ENCODE peak calls at places on chromosomes 4 and X, in six cellular contexts. O is left ventricle myocardium inferior, D is transverse colon, W is heart left ventricle, X is osteoblast, V is nephron progenitor cell. L is an unnamed sample.

GRCh38 chr4:125085-125820 is 952 bp downstream of the ZNF718 start:
- DNase-seq in W (peak; percentile 42), D (peak; percentile 53), X (peak; percentile 65), O (peak; percentile 40), V (peak; percentile 29), L (peak; percentile 58)

GRCh38 chr4:6199344-6199921 is 916 bp downstream of the JAKMIP1 start:
- DNase-seq in X (no peak), W (no peak), V (no peak), O (no peak), D (no peak), L (no peak)

GRCh38 chr4:25367004-25367621 is 9.9 kb upstream of the ANAPC4 start:
- DNase-seq in D (no peak), X (no peak), O (no peak), W (no peak), V (no peak), L (no peak)

GRCh38 chr4:57425610-57426009 is 315.4 kb upstream of the IGFBP7 start:
- DNase-seq in O (no peak), D (no peak), W (no peak), V (no peak), X (no peak), L (no peak)

GRCh38 chr4:61202638-61203495 is 2.7 kb downstream of the ADGRL3 start:
- DNase-seq in W (no peak), X (peak; percentile 84), O (peak; percentile 13), D (no peak), V (peak; percentile 42), L (no peak)

GRCh38 chr4:3374667-3375066 is 67.1 kb upstream of the HGFAC start:
- DNase-seq in W (no peak), O (no peak), D (no peak), V (no peak), X (no peak), L (no peak)

GRCh38 chrX:55196688-55197087 is 23.5 kb upstream of the PAGE5 start:
- DNase-seq in W (no peak), V (no peak), D (no peak), X (no peak), O (no peak), L (no peak)

GRCh38 chr4:172725581-172725980 is 443.0 kb upstream of the GALNT7 start:
- DNase-seq in D (no peak), O (no peak), V (no peak), W (no peak), X (no peak), L (no peak)

GRCh38 chrX:1427756-1428155 is 25.0 kb downstream of the ASMTL start:
- DNase-seq in D (no peak), W (no peak), O (no peak), V (no peak), X (no peak), L (no peak)

GRCh38 chr4:138161351-138161750 is 80.8 kb downstream of the SLC7A11 start:
- DNase-seq in D (no peak), O (no peak), W (no peak), V (no peak), X (no peak), L (no peak)

GRCh38 chr4:137470806-137471205 is 61.5 kb downstream of the PCDH18 start:
- DNase-seq in V (no peak), W (no peak), O (no peak), X (no peak), D (no peak), L (no peak)

GRCh38 chr4:78457751-78458150 is 93.8 kb upstream of the ANXA3 start:
- DNase-seq in V (no peak), D (no peak), X (no peak), O (no peak), W (no peak), L (no peak)

GRCh38 chr4:112952301-112952700 is 97.2 kb upstream of the ANK2 start:
- DNase-seq in D (no peak), X (no peak), O (no peak), V (no peak), W (no peak), L (no peak)

GRCh38 chrX:148562846-148563245 is 62.4 kb downstream of the AFF2 start:
- DNase-seq in X (no peak), D (no peak), O (no peak), V (no peak), W (no peak), L (no peak)

GRCh38 chr4:6926081-6926480 is 16.5 kb downstream of the TBC1D14 start:
- DNase-seq in O (no peak), X (peak; percentile 48), V (no peak), W (no peak), D (no peak), L (no peak)

GRCh38 chrX:45806410-45807121 is 605.9 kb upstream of the DIPK2B start:
- DNase-seq in D (no peak), X (peak; percentile 55), V (no peak), O (no peak), W (no peak), L (no peak)

GRCh38 chr4:88900432-88900831 is 156.6 kb downstream of the FAM13A start:
- DNase-seq in D (no peak), O (no peak), X (no peak), W (no peak), V (no peak), L (no peak)

GRCh38 chr4:160877087-160877790 is 1286.6 kb downstream of the FSTL5 start:
- DNase-seq in O (no peak), V (no peak), W (no peak), X (no peak), D (no peak), L (no peak)

GRCh38 chr4:110897779-110898178 is 274.9 kb upstream of the PITX2 start:
- DNase-seq in V (peak; percentile 9), W (no peak), X (no peak), O (no peak), D (no peak), L (no peak)

GRCh38 chrX:8743126-8743732 is 11.3 kb upstream of the ANOS1 start:
- DNase-seq in D (peak; percentile 67), O (no peak), V (peak; percentile 79), W (peak; percentile 25), X (no peak), L (no peak)
- TF ChIP-seq CTCF in D (peak; percentile 38), O (peak; percentile 64), V (peak; percentile 75), W (peak; percentile 54), X (peak; percentile 71), L (peak; percentile 86)

GRCh38 chr4:10965196-10965595 is 280.6 kb upstream of the CLNK start:
- DNase-seq in O (no peak), X (no peak), W (no peak), D (no peak), V (no peak), L (no peak)
- TF ChIP-seq CTCF in O (no peak), X (no peak), W (no peak), D (no peak), V (no peak), L (no peak)

GRCh38 chr4:180060159-180060889 is 2182.9 kb upstream of the TENM3 start:
- DNase-seq in D (no peak), V (no peak), W (no peak), X (peak; percentile 57), O (no peak), L (no peak)

GRCh38 chr4:180059216-180059881 is 2183.9 kb upstream of the TENM3 start:
- DNase-seq in X (peak; percentile 68), W (no peak), O (no peak), D (peak; percentile 10), V (peak; percentile 60), L (peak; percentile 22)

GRCh38 chr4:180057891-180058643 is 2185.1 kb upstream of the TENM3 start:
- DNase-seq in X (peak; percentile 66), D (peak; percentile 13), O (no peak), V (peak; percentile 59), W (no peak), L (peak; percentile 66)

GRCh38 chr4:180058731-180059215 is 2184.4 kb upstream of the TENM3 start:
- DNase-seq in O (no peak), X (peak; percentile 83), W (no peak), D (peak; percentile 41), V (peak; percentile 72), L (peak; percentile 37)

GRCh38 chr4:180057198-180057821 is 2185.9 kb upstream of the TENM3 start:
- DNase-seq in X (peak; percentile 42), D (no peak), V (no peak), O (no peak), W (no peak), L (no peak)
- TF ChIP-seq CTCF in X (no peak), D (no peak), V (peak; percentile 38), O (no peak), W (no peak), L (peak; percentile 33)

DNA sequence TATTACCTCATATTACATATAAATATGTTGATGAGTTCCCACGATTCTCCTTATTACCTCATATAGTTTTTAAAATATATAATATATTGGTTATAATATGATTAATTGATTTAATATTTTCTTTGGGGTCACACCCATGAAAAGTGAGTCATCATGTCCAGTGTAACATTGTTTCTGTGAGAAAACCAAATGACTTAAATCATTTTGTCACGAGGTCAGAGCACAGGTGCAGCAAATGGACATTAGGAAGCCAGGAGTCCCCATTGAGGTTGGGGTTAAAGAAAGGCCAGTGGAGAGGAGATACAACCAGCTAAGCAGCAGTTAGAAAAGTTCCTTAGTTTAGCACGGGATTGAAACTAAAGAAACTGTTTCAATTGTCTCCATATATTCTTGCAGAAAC is 133.9 kb upstream of the RAPGEF2 start:
- DNase-seq in D (no peak), W (no peak), V (no peak), X (no peak), O (no peak), L (no peak)
- TF ChIP-seq CTCF in D (no peak), W (no peak), V (no peak), X (no peak), O (no peak), L (no peak)

DNA sequence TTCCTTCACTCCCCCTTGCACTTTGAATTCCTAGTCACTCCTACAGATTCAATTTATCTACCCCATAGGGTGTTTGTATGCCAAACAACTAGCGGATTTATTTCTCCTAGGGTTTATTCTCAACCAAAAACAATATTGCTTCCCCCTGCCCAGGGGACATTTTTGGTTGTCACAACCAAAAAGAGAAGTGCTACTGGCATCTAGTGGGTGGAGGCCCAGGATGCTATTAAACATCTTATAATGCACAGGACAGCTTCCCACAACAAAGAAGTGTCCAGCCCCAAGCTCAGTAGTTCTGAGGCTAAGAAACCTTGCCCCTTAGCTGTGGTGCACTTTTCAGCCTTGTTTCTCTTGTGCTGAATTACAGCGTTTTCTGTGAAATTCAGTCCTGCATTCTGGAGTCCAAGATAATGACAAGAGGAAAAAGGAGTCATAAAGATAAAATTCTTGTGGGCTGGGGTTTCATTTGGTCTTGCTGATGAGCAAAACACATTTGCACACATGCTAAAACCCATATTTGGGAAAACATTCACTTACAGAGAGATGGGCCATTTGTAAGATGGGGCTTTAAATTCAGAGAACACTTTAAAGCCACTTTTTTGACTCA is 11.2 kb upstream of the SYTL4 start:
- DNase-seq in X (no peak), W (no peak), O (no peak), D (no peak), V (no peak), L (no peak)
- TF ChIP-seq CTCF in X (no peak), W (no peak), O (no peak), D (no peak), V (no peak), L (no peak)

L was measured in mesothelial cell of epicardium.